ENCODE peak calls at places on chromosomes 1 and 21, in nine cellular contexts. One of them, this sample, is unnamed.

GRCh38 chr1:8679411-8679800 is 138.0 kb downstream of the RERE start:
- DNase-seq in CD8-positive, alpha-beta T cell: no peak
- DNase-seq in heart left ventricle: no peak
- DNase-seq in AG04450: no peak
- DNase-seq in HCT116: no peak
- DNase-seq in colonic mucosa: no peak
- DNase-seq in cardiac fibroblast: peak; percentile 59
- DNase-seq in esophagus muscularis mucosa: no peak
- DNase-seq in kidney epithelial cell: no peak
- DNase-seq in this sample: no peak

GRCh38 chr1:172359531-172359991 is 60.9 kb upstream of the C1orf105 start:
- DNase-seq in cardiac fibroblast: peak; percentile 75
- DNase-seq in HCT116: no peak
- DNase-seq in kidney epithelial cell: no peak
- DNase-seq in CD8-positive, alpha-beta T cell: no peak
- DNase-seq in colonic mucosa: peak; percentile 49
- DNase-seq in AG04450: no peak
- DNase-seq in esophagus muscularis mucosa: no peak
- DNase-seq in heart left ventricle: no peak
- DNase-seq in this sample: peak; percentile 61

GRCh38 chr1:41357451-41358151 is 3.6 kb upstream of the FOXO6 start:
- DNase-seq in colonic mucosa: no peak
- DNase-seq in cardiac fibroblast: peak; percentile 56
- DNase-seq in kidney epithelial cell: no peak
- DNase-seq in AG04450: no peak
- DNase-seq in esophagus muscularis mucosa: no peak
- DNase-seq in CD8-positive, alpha-beta T cell: peak; percentile 13
- DNase-seq in heart left ventricle: peak; percentile 73
- DNase-seq in HCT116: no peak
- DNase-seq in this sample: no peak

GRCh38 chr1:221274373-221274772 is 395.1 kb downstream of the HLX start:
- DNase-seq in colonic mucosa: no peak
- DNase-seq in AG04450: no peak
- DNase-seq in heart left ventricle: no peak
- DNase-seq in CD8-positive, alpha-beta T cell: no peak
- DNase-seq in kidney epithelial cell: no peak
- DNase-seq in cardiac fibroblast: no peak
- DNase-seq in HCT116: no peak
- DNase-seq in esophagus muscularis mucosa: no peak
- DNase-seq in this sample: no peak

GRCh38 chr1:149846600-149847466 is 52.5 kb upstream of the BOLA1 start:
- DNase-seq in AG04450: no peak
- DNase-seq in HCT116: no peak
- DNase-seq in heart left ventricle: no peak
- DNase-seq in colonic mucosa: no peak
- DNase-seq in CD8-positive, alpha-beta T cell: no peak
- DNase-seq in esophagus muscularis mucosa: no peak
- DNase-seq in cardiac fibroblast: no peak
- DNase-seq in kidney epithelial cell: no peak
- DNase-seq in this sample: no peak

GRCh38 chr1:201164645-201165044 is 10.4 kb upstream of the TMEM9 start:
- DNase-seq in kidney epithelial cell: no peak
- DNase-seq in cardiac fibroblast: no peak
- DNase-seq in HCT116: no peak
- DNase-seq in heart left ventricle: no peak
- DNase-seq in AG04450: no peak
- DNase-seq in CD8-positive, alpha-beta T cell: no peak
- DNase-seq in esophagus muscularis mucosa: no peak
- DNase-seq in colonic mucosa: no peak
- DNase-seq in this sample: no peak

GRCh38 chr1:13996334-13996733 is 296.3 kb downstream of the PRDM2 start:
- DNase-seq in esophagus muscularis mucosa: no peak
- DNase-seq in heart left ventricle: no peak
- DNase-seq in cardiac fibroblast: no peak
- DNase-seq in kidney epithelial cell: no peak
- DNase-seq in colonic mucosa: no peak
- DNase-seq in HCT116: no peak
- DNase-seq in AG04450: no peak
- DNase-seq in CD8-positive, alpha-beta T cell: no peak
- DNase-seq in this sample: no peak

GRCh38 chr1:232012773-232013386 is 386.3 kb downstream of the DISC1 start:
- DNase-seq in colonic mucosa: peak; percentile 84
- DNase-seq in heart left ventricle: peak; percentile 70
- DNase-seq in cardiac fibroblast: peak; percentile 93
- DNase-seq in CD8-positive, alpha-beta T cell: no peak
- DNase-seq in kidney epithelial cell: no peak
- DNase-seq in AG04450: peak; percentile 86
- DNase-seq in HCT116: no peak
- DNase-seq in esophagus muscularis mucosa: no peak
- DNase-seq in this sample: peak; percentile 63

GRCh38 chr1:85580046-85580411 is 532 bp upstream of the CCN1 start:
- DNase-seq in AG04450: peak; percentile 47
- DNase-seq in HCT116: no peak
- DNase-seq in esophagus muscularis mucosa: peak; percentile 91
- DNase-seq in heart left ventricle: no peak
- DNase-seq in CD8-positive, alpha-beta T cell: no peak
- DNase-seq in kidney epithelial cell: no peak
- DNase-seq in colonic mucosa: no peak
- DNase-seq in cardiac fibroblast: peak; percentile 77
- DNase-seq in this sample: peak; percentile 76

GRCh38 chr1:217096200-217096599 is 373.0 kb upstream of the ESRRG start:
- DNase-seq in CD8-positive, alpha-beta T cell: no peak
- DNase-seq in esophagus muscularis mucosa: peak; percentile 26
- DNase-seq in HCT116: no peak
- DNase-seq in colonic mucosa: no peak
- DNase-seq in cardiac fibroblast: no peak
- DNase-seq in heart left ventricle: no peak
- DNase-seq in AG04450: no peak
- DNase-seq in kidney epithelial cell: no peak
- DNase-seq in this sample: no peak

GRCh38 chr1:22754106-22754768 is 43.6 kb downstream of the EPHB2 start:
- DNase-seq in CD8-positive, alpha-beta T cell: no peak
- DNase-seq in esophagus muscularis mucosa: no peak
- DNase-seq in kidney epithelial cell: no peak
- DNase-seq in AG04450: no peak
- DNase-seq in HCT116: no peak
- DNase-seq in heart left ventricle: no peak
- DNase-seq in colonic mucosa: no peak
- DNase-seq in cardiac fibroblast: no peak
- DNase-seq in this sample: no peak

GRCh38 chr21:45405819-45406762 is 1.1 kb downstream of the COL18A1 start:
- DNase-seq in colonic mucosa: no peak
- DNase-seq in heart left ventricle: no peak
- DNase-seq in esophagus muscularis mucosa: no peak
- DNase-seq in HCT116: no peak
- DNase-seq in AG04450: no peak
- DNase-seq in CD8-positive, alpha-beta T cell: no peak
- DNase-seq in kidney epithelial cell: peak; percentile 70
- DNase-seq in cardiac fibroblast: no peak
- DNase-seq in this sample: no peak

GRCh38 chr1:37875833-37876232 is 16.4 kb upstream of the MTF1 start:
- DNase-seq in cardiac fibroblast: peak; percentile 44
- DNase-seq in AG04450: no peak
- DNase-seq in esophagus muscularis mucosa: no peak
- DNase-seq in kidney epithelial cell: no peak
- DNase-seq in HCT116: no peak
- DNase-seq in heart left ventricle: no peak
- DNase-seq in colonic mucosa: no peak
- DNase-seq in CD8-positive, alpha-beta T cell: no peak
- DNase-seq in this sample: no peak

GRCh38 chr1:226675720-226676357 is 63.2 kb downstream of the ITPKB start:
- DNase-seq in heart left ventricle: no peak
- DNase-seq in AG04450: no peak
- DNase-seq in cardiac fibroblast: no peak
- DNase-seq in colonic mucosa: no peak
- DNase-seq in kidney epithelial cell: no peak
- DNase-seq in CD8-positive, alpha-beta T cell: no peak
- DNase-seq in HCT116: no peak
- DNase-seq in esophagus muscularis mucosa: no peak
- DNase-seq in this sample: no peak

GRCh38 chr1:54391450-54392071 is 14.6 kb downstream of the SSBP3 start:
- DNase-seq in colonic mucosa: no peak
- DNase-seq in cardiac fibroblast: no peak
- DNase-seq in kidney epithelial cell: no peak
- DNase-seq in AG04450: no peak
- DNase-seq in HCT116: no peak
- DNase-seq in esophagus muscularis mucosa: no peak
- DNase-seq in heart left ventricle: no peak
- DNase-seq in CD8-positive, alpha-beta T cell: no peak
- DNase-seq in this sample: no peak

GRCh38 chr1:172724746-172725613 is 66.1 kb downstream of the FASLG start:
- DNase-seq in kidney epithelial cell: no peak
- DNase-seq in esophagus muscularis mucosa: no peak
- DNase-seq in HCT116: no peak
- DNase-seq in cardiac fibroblast: no peak
- DNase-seq in CD8-positive, alpha-beta T cell: no peak
- DNase-seq in AG04450: no peak
- DNase-seq in heart left ventricle: no peak
- DNase-seq in colonic mucosa: no peak
- DNase-seq in this sample: no peak

GRCh38 chr21:45513003-45513706 is 29.1 kb downstream of the SLC19A1 start:
- DNase-seq in esophagus muscularis mucosa: no peak
- DNase-seq in heart left ventricle: no peak
- DNase-seq in HCT116: no peak
- DNase-seq in kidney epithelial cell: peak; percentile 4
- DNase-seq in cardiac fibroblast: no peak
- DNase-seq in AG04450: no peak
- DNase-seq in CD8-positive, alpha-beta T cell: no peak
- DNase-seq in colonic mucosa: no peak
- DNase-seq in this sample: no peak

GRCh38 chr1:227766015-227766634 is 30.9 kb downstream of the SNAP47 start:
- DNase-seq in cardiac fibroblast: no peak
- DNase-seq in AG04450: no peak
- DNase-seq in heart left ventricle: no peak
- DNase-seq in HCT116: no peak
- DNase-seq in kidney epithelial cell: no peak
- DNase-seq in colonic mucosa: peak; percentile 48
- DNase-seq in CD8-positive, alpha-beta T cell: peak; percentile 91
- DNase-seq in esophagus muscularis mucosa: no peak
- DNase-seq in this sample: no peak

GRCh38 chr1:152513081-152513480 is 1.2 kb upstream of the CRCT1 start:
- DNase-seq in HCT116: no peak
- DNase-seq in heart left ventricle: no peak
- DNase-seq in kidney epithelial cell: no peak
- DNase-seq in esophagus muscularis mucosa: no peak
- DNase-seq in CD8-positive, alpha-beta T cell: no peak
- DNase-seq in cardiac fibroblast: no peak
- DNase-seq in colonic mucosa: no peak
- DNase-seq in AG04450: no peak
- DNase-seq in this sample: no peak

GRCh38 chr1:152516082-152516481 is 1.8 kb downstream of the CRCT1 start:
- DNase-seq in AG04450: no peak
- DNase-seq in esophagus muscularis mucosa: no peak
- DNase-seq in CD8-positive, alpha-beta T cell: no peak
- DNase-seq in colonic mucosa: no peak
- DNase-seq in heart left ventricle: no peak
- DNase-seq in cardiac fibroblast: no peak
- DNase-seq in kidney epithelial cell: no peak
- DNase-seq in HCT116: no peak
- DNase-seq in this sample: no peak

GRCh38 chr1:152514715-152515453 is 602 bp downstream of the CRCT1 start:
- DNase-seq in AG04450: no peak
- DNase-seq in cardiac fibroblast: no peak
- DNase-seq in kidney epithelial cell: no peak
- DNase-seq in esophagus muscularis mucosa: peak; percentile 55
- DNase-seq in colonic mucosa: no peak
- DNase-seq in CD8-positive, alpha-beta T cell: no peak
- DNase-seq in heart left ventricle: no peak
- DNase-seq in HCT116: no peak
- DNase-seq in this sample: no peak

GRCh38 chr1:152517237-152517811 is 3.0 kb downstream of the CRCT1 start:
- DNase-seq in cardiac fibroblast: no peak
- DNase-seq in kidney epithelial cell: no peak
- DNase-seq in esophagus muscularis mucosa: peak; percentile 72
- DNase-seq in AG04450: no peak
- DNase-seq in colonic mucosa: no peak
- DNase-seq in CD8-positive, alpha-beta T cell: no peak
- DNase-seq in heart left ventricle: no peak
- DNase-seq in HCT116: peak; percentile 6
- DNase-seq in this sample: no peak

DNA sequence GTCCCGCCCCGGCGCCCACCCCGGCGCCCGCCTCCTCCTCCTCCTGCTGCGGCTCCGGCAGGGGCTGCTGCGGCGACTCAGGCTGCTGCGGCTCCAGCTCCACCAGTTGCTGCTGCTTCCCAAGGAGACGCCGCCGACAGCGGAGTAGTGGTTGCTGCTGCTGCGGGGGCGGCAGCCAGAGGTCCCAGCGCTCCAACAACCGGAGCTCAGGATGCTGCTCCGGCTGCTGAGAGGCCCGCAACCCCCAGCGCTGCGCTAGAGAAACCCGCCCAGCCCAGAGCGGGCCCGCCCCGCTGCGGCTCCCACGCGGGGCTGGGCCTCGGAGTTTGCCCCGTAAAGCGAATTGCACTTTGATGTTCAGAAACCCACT is 1.2 kb downstream of the CRCT1 start:
- DNase-seq in heart left ventricle: no peak
- DNase-seq in kidney epithelial cell: no peak
- DNase-seq in CD8-positive, alpha-beta T cell: no peak
- DNase-seq in HCT116: no peak
- DNase-seq in cardiac fibroblast: peak; percentile 14
- DNase-seq in esophagus muscularis mucosa: peak; percentile 89
- DNase-seq in colonic mucosa: no peak
- DNase-seq in AG04450: no peak
- DNase-seq in this sample: no peak
- H3K4me3 ChIP-seq in heart left ventricle: peak overlapping the region; percentile 23
- H3K4me3 ChIP-seq in kidney epithelial cell: peak overlapping the region; percentile 4
- H3K4me3 ChIP-seq in CD8-positive, alpha-beta T cell: no peak overlapping the region
- H3K4me3 ChIP-seq in HCT116: no peak overlapping the region
- H3K4me3 ChIP-seq in cardiac fibroblast: no peak overlapping the region
- H3K4me3 ChIP-seq in esophagus muscularis mucosa: peak overlapping the region; percentile 37
- H3K4me3 ChIP-seq in colonic mucosa: peak overlapping the region; percentile 11
- H3K4me3 ChIP-seq in AG04450: no peak overlapping the region
- H3K4me3 ChIP-seq in this sample: no peak overlapping the region

GRCh38 chr1:223712184-223712855 is at the start of gene CAPN2:
- DNase-seq in cardiac fibroblast: peak; percentile 93
- DNase-seq in heart left ventricle: peak; percentile 86
- DNase-seq in colonic mucosa: peak; percentile 80
- DNase-seq in kidney epithelial cell: no peak
- DNase-seq in esophagus muscularis mucosa: no peak
- DNase-seq in CD8-positive, alpha-beta T cell: peak; percentile 76
- DNase-seq in AG04450: no peak
- DNase-seq in HCT116: no peak
- DNase-seq in this sample: no peak
- TF ChIP-seq CTCF in cardiac fibroblast: peak; percentile 41
- TF ChIP-seq CTCF in heart left ventricle: peak; percentile 90
- TF ChIP-seq CTCF in colonic mucosa: peak; percentile 48
- TF ChIP-seq CTCF in kidney epithelial cell: peak; percentile 44
- TF ChIP-seq CTCF in esophagus muscularis mucosa: peak; percentile 84
- TF ChIP-seq CTCF in CD8-positive, alpha-beta T cell: peak; percentile 50
- TF ChIP-seq CTCF in AG04450: peak; percentile 51
- TF ChIP-seq CTCF in HCT116: peak; percentile 33
- TF ChIP-seq CTCF in this sample: peak; percentile 53

GRCh38 chr21:40795313-40795712 is 51.6 kb downstream of the DSCAM start:
- DNase-seq in cardiac fibroblast: no peak
- DNase-seq in colonic mucosa: no peak
- DNase-seq in heart left ventricle: no peak
- DNase-seq in HCT116: no peak
- DNase-seq in AG04450: no peak
- DNase-seq in esophagus muscularis mucosa: peak; percentile 89
- DNase-seq in kidney epithelial cell: no peak
- DNase-seq in CD8-positive, alpha-beta T cell: no peak
- DNase-seq in this sample: no peak
- H3K4me3 ChIP-seq in cardiac fibroblast: no peak overlapping the region
- H3K4me3 ChIP-seq in colonic mucosa: no peak overlapping the region
- H3K4me3 ChIP-seq in heart left ventricle: no peak overlapping the region
- H3K4me3 ChIP-seq in HCT116: no peak overlapping the region
- H3K4me3 ChIP-seq in AG04450: no peak overlapping the region
- H3K4me3 ChIP-seq in esophagus muscularis mucosa: no peak overlapping the region
- H3K4me3 ChIP-seq in kidney epithelial cell: no peak overlapping the region
- H3K4me3 ChIP-seq in CD8-positive, alpha-beta T cell: no peak overlapping the region
- H3K4me3 ChIP-seq in this sample: no peak overlapping the region

GRCh38 chr1:182718311-182718710 is 33.9 kb upstream of the RGS8 start:
- DNase-seq in CD8-positive, alpha-beta T cell: no peak
- DNase-seq in heart left ventricle: no peak
- DNase-seq in esophagus muscularis mucosa: no peak
- DNase-seq in colonic mucosa: no peak
- DNase-seq in AG04450: no peak
- DNase-seq in cardiac fibroblast: no peak
- DNase-seq in HCT116: no peak
- DNase-seq in kidney epithelial cell: no peak
- DNase-seq in this sample: no peak
- TF ChIP-seq CTCF in CD8-positive, alpha-beta T cell: no peak
- TF ChIP-seq CTCF in heart left ventricle: no peak
- TF ChIP-seq CTCF in esophagus muscularis mucosa: no peak
- TF ChIP-seq CTCF in colonic mucosa: no peak
- TF ChIP-seq CTCF in AG04450: no peak
- TF ChIP-seq CTCF in cardiac fibroblast: no peak
- TF ChIP-seq CTCF in HCT116: peak; percentile 30
- TF ChIP-seq CTCF in kidney epithelial cell: no peak
- TF ChIP-seq CTCF in this sample: peak; percentile 8